ENCODE peak calls at places on chromosomes 11 and 22, in five cellular contexts. F is thyroid gland, W is tibial artery, E is AG04450, D is bronchial epithelial cell. C is an unnamed sample.

GRCh38 chr22:27792452-27793165 is 8.9 kb downstream of the MN1 start:
- DNase-seq in E (no peak), W (no peak), D (no peak), F (no peak), C (no peak)

GRCh38 chr11:65424200-65425104 is 1.9 kb downstream of the NEAT1 start:
- DNase-seq in W (peak), F (peak), D (peak), E (no peak), C (no peak)

GRCh38 chr11:119671048-119671447 is 58.0 kb downstream of the NECTIN1 start:
- DNase-seq in E (peak), D (no peak), F (peak), W (peak), C (no peak)

GRCh38 chr22:38075105-38075825 is 8.7 kb downstream of the SLC16A8 start:
- DNase-seq in E (no peak), F (no peak), W (no peak), D (no peak), C (no peak)

GRCh38 chr22:31244044-31244942 is 32.2 kb downstream of the LIMK2 start:
- DNase-seq in E (peak), W (no peak), F (peak), D (peak), C (peak)

GRCh38 chr11:65915821-65916251 is 3.0 kb downstream of the C11orf68 start:
- DNase-seq in F (peak), D (peak), W (peak), E (peak), C (peak)

GRCh38 chr11:77174559-77174958 is 46.5 kb downstream of the MYO7A start:
- DNase-seq in D (no peak), W (no peak), E (no peak), F (no peak), C (no peak)

GRCh38 chr22:39363751-39364484 is 14.1 kb downstream of the SYNGR1 start:
- DNase-seq in W (no peak), E (no peak), D (no peak), F (no peak), C (no peak)

GRCh38 chr11:132941024-132941646 is 591.2 kb downstream of the OPCML start:
- DNase-seq in W (no peak), E (peak), F (peak), D (peak), C (no peak)

GRCh38 chr22:20951932-20952380 is 15.1 kb upstream of the AIFM3 start:
- DNase-seq in E (no peak), W (no peak), D (no peak), F (no peak), C (no peak)

GRCh38 chr11:109892321-109892794 is 200.8 kb upstream of the ZC3H12C start:
- DNase-seq in W (no peak), E (no peak), D (peak), F (no peak), C (no peak)

GRCh38 chr11:33716236-33716635 is 15.6 kb upstream of the C11orf91 start:
- DNase-seq in D (peak), E (no peak), W (no peak), F (no peak), C (no peak)

GRCh38 chr11:88337342-88338222 is at the start of gene CTSC:
- DNase-seq in F (peak), W (peak), E (peak), D (peak), C (peak)

GRCh38 chr22:31443516-31443915 is 44.1 kb downstream of the DRG1 start:
- DNase-seq in W (no peak), F (no peak), D (no peak), E (no peak), C (no peak)

GRCh38 chr22:20062766-20063083 is 17.3 kb upstream of the DGCR8 start:
- DNase-seq in F (no peak), E (no peak), D (peak), W (no peak), C (no peak)

GRCh38 chr22:29882716-29883044 is 294 bp upstream of the MTMR3 start:
- DNase-seq in W (no peak), F (no peak), E (no peak), D (no peak), C (no peak)
- H3K4me3 ChIP-seq in W (peak), F (no peak), E (peak), D (no peak), C (no peak)

GRCh38 chr11:117433717-117434116 is 106.1 kb downstream of the CEP164 start:
- DNase-seq in F (no peak), E (no peak), D (no peak), W (no peak), C (no peak)

GRCh38 chr11:117430293-117430955 is 102.8 kb downstream of the CEP164 start:
- DNase-seq in W (no peak), D (no peak), E (no peak), F (no peak), C (no peak)

GRCh38 chr11:117428856-117429229 is 101.2 kb downstream of the CEP164 start:
- DNase-seq in W (no peak), E (no peak), D (no peak), F (no peak), C (no peak)

GRCh38 chr11:117434481-117434880 is 106.8 kb downstream of the CEP164 start:
- DNase-seq in W (no peak), E (no peak), F (no peak), D (no peak), C (no peak)

GRCh38 chr11:117431436-117431835 is 103.8 kb downstream of the CEP164 start:
- DNase-seq in D (no peak), W (no peak), E (no peak), F (peak), C (no peak)
- H3K4me3 ChIP-seq in D (no peak), W (no peak), E (no peak), F (no peak), C (no peak)

GRCh38 chr11:69702239-69702668 is 1.6 kb downstream of the FGF19 start:
- DNase-seq in F (no peak), E (no peak), D (no peak), W (no peak), C (no peak)

GRCh38 chr11:69704508-69705245 is 855 bp upstream of the FGF19 start:
- DNase-seq in E (no peak), D (no peak), F (no peak), W (no peak), C (no peak)

GRCh38 chr11:69703711-69704507 is at the start of gene FGF19:
- DNase-seq in E (no peak), D (no peak), W (no peak), F (no peak), C (no peak)

GRCh38 chr11:69705246-69705856 is 1.5 kb upstream of the FGF19 start:
- DNase-seq in D (no peak), F (no peak), E (no peak), W (no peak), C (no peak)

GRCh38 chr11:69702769-69703510 is 882 bp downstream of the FGF19 start:
- DNase-seq in E (no peak), W (no peak), D (no peak), F (no peak), C (no peak)
- H3K4me3 ChIP-seq in E (no peak), W (no peak), D (no peak), F (no peak), C (no peak)

DNA sequence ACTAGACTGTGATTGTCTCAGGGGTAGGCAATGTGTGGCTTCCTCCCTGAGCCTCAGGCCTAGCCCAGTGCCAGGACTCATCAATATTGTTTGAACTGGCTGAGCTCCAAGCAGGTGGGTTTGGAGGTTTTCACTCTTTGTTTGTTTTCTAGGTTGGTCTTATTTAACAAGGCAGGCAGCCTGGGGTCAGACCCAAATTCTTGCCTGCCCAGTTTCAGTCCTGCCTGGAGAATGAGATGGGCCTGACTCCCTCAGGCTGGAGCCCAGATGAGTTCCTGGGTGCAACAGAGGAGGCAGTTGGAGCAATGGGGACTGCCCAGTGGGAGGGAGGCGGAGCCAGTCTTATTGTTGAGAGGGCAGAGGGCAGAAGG is 28.3 kb upstream of the TP53I11 start:
- DNase-seq in F (no peak), W (no peak), D (peak), E (no peak), C (no peak)
- H3K4me3 ChIP-seq in F (no peak), W (no peak), D (no peak), E (no peak), C (no peak)

GRCh38 chr22:41171996-41172395 is 33.1 kb upstream of the L3MBTL2 start:
- DNase-seq in E (no peak), D (no peak), W (no peak), F (no peak), C (no peak)
- H3K4me3 ChIP-seq in E (no peak), D (no peak), W (no peak), F (no peak), C (no peak)

DNA sequence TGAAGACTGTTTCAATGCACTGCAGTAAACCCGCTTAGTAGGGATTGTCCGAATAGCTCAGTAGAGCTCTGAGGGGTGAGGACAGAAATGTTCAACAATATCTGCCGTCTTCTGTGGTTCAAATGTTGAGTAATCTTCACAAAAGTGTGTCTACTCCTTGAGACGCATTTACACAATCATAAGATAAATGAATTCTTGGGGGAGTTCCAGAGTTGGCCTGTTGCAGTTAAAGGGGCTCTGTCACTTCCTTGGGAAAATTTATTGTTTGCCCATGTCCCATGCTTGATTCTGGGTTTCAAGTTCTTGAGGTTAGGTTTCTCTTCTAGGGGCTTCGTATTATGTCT is 614 bp downstream of the ANO3 start:
- DNase-seq in W (no peak), D (no peak), F (no peak), E (no peak), C (no peak)
- H3K4me3 ChIP-seq in W (no peak), D (no peak), F (no peak), E (no peak), C (no peak)

DNA sequence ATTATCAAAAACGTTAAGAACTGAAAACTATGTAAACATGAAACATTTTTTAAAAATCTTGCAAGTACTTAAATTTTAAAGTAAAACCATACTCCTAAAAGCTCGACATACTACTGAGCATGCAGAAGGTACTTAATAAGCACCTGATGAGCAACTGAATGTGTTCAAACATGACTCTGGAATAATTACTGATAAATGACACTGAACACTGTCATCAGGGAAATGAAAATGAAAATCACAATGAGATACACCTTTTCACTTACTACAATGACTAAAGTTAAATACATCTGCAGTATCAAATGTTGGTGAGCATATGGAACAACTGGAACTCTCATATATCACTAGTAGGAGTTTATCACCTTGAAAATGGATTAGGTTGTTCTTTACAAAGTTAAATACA is 65.2 kb downstream of the PICALM start:
- DNase-seq in E (no peak), F (no peak), D (peak), W (no peak), C (no peak)
- H3K4me3 ChIP-seq in E (no peak), F (no peak), D (no peak), W (no peak), C (no peak)

GRCh38 chr22:33054276-33054675 is 3.9 kb downstream of the SYN3 start:
- DNase-seq in W (no peak), F (no peak), D (no peak), E (no peak), C (no peak)

GRCh38 chr22:33051960-33052839 is 6.0 kb downstream of the SYN3 start:
- DNase-seq in D (no peak), E (no peak), F (no peak), W (no peak), C (no peak)

GRCh38 chr22:33050614-33051230 is 7.5 kb downstream of the SYN3 start:
- DNase-seq in W (no peak), D (no peak), F (no peak), E (no peak), C (no peak)

GRCh38 chr22:33056108-33056507 is 2.1 kb downstream of the SYN3 start:
- DNase-seq in E (no peak), W (no peak), F (no peak), D (no peak), C (no peak)

DNA sequence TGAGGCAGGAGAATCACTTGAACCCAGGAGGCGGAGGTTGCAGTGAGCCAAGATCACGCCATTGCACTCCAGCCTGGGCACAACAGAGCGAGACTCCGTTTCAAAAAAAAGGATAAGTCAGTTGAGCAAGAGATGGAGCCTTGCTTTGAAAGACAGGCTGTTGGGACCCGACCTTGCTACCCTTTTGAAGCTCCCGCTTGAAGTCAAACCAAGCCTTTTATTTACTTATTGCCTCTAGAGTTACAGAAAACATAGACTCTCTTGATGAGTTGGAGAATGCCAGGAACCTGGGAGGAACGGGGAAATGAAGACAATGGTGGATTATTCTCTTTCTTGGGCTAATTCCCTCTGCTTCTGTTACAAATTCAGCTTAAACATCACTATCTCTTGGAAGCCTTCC is 4.9 kb downstream of the SYN3 start:
- DNase-seq in F (no peak), E (no peak), D (no peak), W (no peak), C (no peak)
- H3K4me3 ChIP-seq in F (no peak), E (no peak), D (no peak), W (no peak), C (no peak)

GRCh38 chr11:111908639-111909305 is 2.8 kb downstream of the CRYAB start:
- DNase-seq in F (no peak), D (no peak), E (no peak), W (no peak), C (no peak)

GRCh38 chr11:111910637-111911562 is 670 bp downstream of the CRYAB start:
- DNase-seq in W (no peak), D (no peak), F (peak), E (no peak), C (no peak)

GRCh38 chr11:111906680-111907079 is 4.9 kb downstream of the CRYAB start:
- DNase-seq in E (no peak), F (no peak), W (no peak), D (no peak), C (no peak)

GRCh38 chr11:111911563-111912401 is at the start of gene CRYAB:
- DNase-seq in E (peak), W (peak), F (peak), D (peak), C (peak)

GRCh38 chr11:111909378-111909777 is 2.2 kb downstream of the CRYAB start:
- DNase-seq in W (no peak), E (no peak), D (no peak), F (no peak), C (no peak)
- H3K4me3 ChIP-seq in W (peak), E (no peak), D (no peak), F (no peak), C (no peak)

DNA sequence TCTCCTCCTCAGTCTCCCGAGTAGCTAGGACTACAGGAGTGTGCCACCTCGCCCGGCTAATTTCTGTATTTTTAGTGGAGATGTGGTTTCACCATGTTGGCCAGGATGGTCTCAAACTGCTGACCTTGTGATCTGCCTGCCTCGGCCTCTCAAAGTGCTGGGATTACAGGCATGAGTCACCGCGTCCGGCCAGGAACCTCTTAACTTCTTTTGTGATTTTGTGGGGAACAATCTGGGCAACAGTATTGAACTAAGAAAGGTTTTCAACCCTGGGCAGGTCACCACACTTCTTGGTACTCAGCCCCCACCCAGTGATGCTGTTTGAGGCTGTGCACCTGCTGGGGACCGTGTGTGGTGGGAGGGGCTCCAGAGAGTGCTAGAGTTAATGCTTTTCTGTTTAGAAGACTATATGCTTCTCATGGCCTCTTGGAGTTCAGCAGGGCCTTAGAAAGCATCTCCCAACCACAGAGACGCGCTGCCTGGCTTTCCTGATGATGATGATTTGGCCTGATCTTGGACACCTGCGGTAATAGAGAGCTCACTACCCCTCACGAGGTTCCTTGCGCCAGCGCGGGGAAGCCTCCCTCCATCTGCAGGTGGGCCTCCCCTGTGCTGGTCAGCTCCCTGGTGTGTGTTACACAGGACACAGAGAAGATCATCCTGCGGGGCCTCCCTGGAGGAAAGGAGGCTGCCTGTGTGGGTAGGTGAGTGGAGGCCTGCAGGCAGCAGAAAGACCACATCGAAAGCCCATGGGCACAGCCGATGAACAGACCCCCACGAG is 1.2 kb downstream of the DENND6B start:
- DNase-seq in F (no peak), E (no peak), W (no peak), D (no peak), C (no peak)
- H3K4me3 ChIP-seq in F (no peak), E (peak), W (peak), D (no peak), C (peak)

C was measured in kidney epithelial cell.